ENCODE peak calls at places on chromosome 9, in five cellular contexts. One of them, this sample, is unnamed.

GRCh38 chr9:126626117-126627022 is 12.6 kb downstream of the LMX1B start:
- DNase-seq in IMR-90: no peak
- DNase-seq in gastrocnemius medialis: no peak
- DNase-seq in tibial nerve: no peak
- DNase-seq in spleen: no peak
- DNase-seq in this sample: no peak

GRCh38 chr9:72315510-72316287 is 49.3 kb downstream of the ZFAND5 start:
- DNase-seq in spleen: no peak
- DNase-seq in IMR-90: peak; percentile 16
- DNase-seq in tibial nerve: peak; percentile 64
- DNase-seq in gastrocnemius medialis: peak; percentile 88
- DNase-seq in this sample: no peak

GRCh38 chr9:6920040-6920439 is 162.3 kb downstream of the KDM4C start:
- DNase-seq in IMR-90: peak; percentile 16
- DNase-seq in tibial nerve: no peak
- DNase-seq in gastrocnemius medialis: no peak
- DNase-seq in spleen: no peak
- DNase-seq in this sample: no peak

GRCh38 chr9:108832179-108832500 is 23.6 kb downstream of the ACTL7B start:
- DNase-seq in gastrocnemius medialis: no peak
- DNase-seq in IMR-90: no peak
- DNase-seq in spleen: no peak
- DNase-seq in tibial nerve: no peak
- DNase-seq in this sample: no peak

GRCh38 chr9:6194934-6195333 is 20.7 kb upstream of the IL33 start:
- DNase-seq in tibial nerve: no peak
- DNase-seq in gastrocnemius medialis: no peak
- DNase-seq in IMR-90: no peak
- DNase-seq in spleen: no peak
- DNase-seq in this sample: no peak

GRCh38 chr9:77128125-77128789 is 49.1 kb upstream of the VPS13A start:
- DNase-seq in tibial nerve: no peak
- DNase-seq in gastrocnemius medialis: no peak
- DNase-seq in spleen: no peak
- DNase-seq in IMR-90: no peak
- DNase-seq in this sample: no peak

GRCh38 chr9:112556497-112557085 is 70.0 kb downstream of the KIAA1958 start:
- DNase-seq in spleen: no peak
- DNase-seq in gastrocnemius medialis: no peak
- DNase-seq in IMR-90: peak; percentile 75
- DNase-seq in tibial nerve: no peak
- DNase-seq in this sample: no peak

GRCh38 chr9:127121628-127122175 is 733 bp downstream of the ANGPTL2 start:
- DNase-seq in IMR-90: peak; percentile 35
- DNase-seq in gastrocnemius medialis: no peak
- DNase-seq in spleen: no peak
- DNase-seq in tibial nerve: no peak
- DNase-seq in this sample: no peak

GRCh38 chr9:106203832-106204516 is 509.6 kb downstream of the TMEM38B start:
- DNase-seq in gastrocnemius medialis: no peak
- DNase-seq in IMR-90: no peak
- DNase-seq in tibial nerve: no peak
- DNase-seq in spleen: no peak
- DNase-seq in this sample: no peak

GRCh38 chr9:70470050-70471015 is 55.9 kb upstream of the KLF9 start:
- DNase-seq in gastrocnemius medialis: peak; percentile 65
- DNase-seq in tibial nerve: no peak
- DNase-seq in spleen: no peak
- DNase-seq in IMR-90: no peak
- DNase-seq in this sample: peak; percentile 66

GRCh38 chr9:101601904-101602765 is 7.4 kb upstream of the PPP3R2 start:
- DNase-seq in tibial nerve: peak; percentile 24
- DNase-seq in spleen: no peak
- DNase-seq in gastrocnemius medialis: no peak
- DNase-seq in IMR-90: peak; percentile 51
- DNase-seq in this sample: no peak

GRCh38 chr9:34386656-34387055 is 10.0 kb upstream of the MYORG start:
- DNase-seq in tibial nerve: no peak
- DNase-seq in IMR-90: no peak
- DNase-seq in gastrocnemius medialis: no peak
- DNase-seq in spleen: no peak
- DNase-seq in this sample: no peak

GRCh38 chr9:125189011-125189360 is 617 bp downstream of the PPP6C start:
- DNase-seq in tibial nerve: no peak
- DNase-seq in spleen: peak; percentile 91
- DNase-seq in IMR-90: no peak
- DNase-seq in gastrocnemius medialis: peak; percentile 38
- DNase-seq in this sample: peak; percentile 61

GRCh38 chr9:114836769-114837168 is 30.9 kb upstream of the TNFSF15 start:
- DNase-seq in IMR-90: no peak
- DNase-seq in tibial nerve: no peak
- DNase-seq in gastrocnemius medialis: no peak
- DNase-seq in spleen: no peak
- DNase-seq in this sample: no peak

GRCh38 chr9:6590329-6590728 is 55.2 kb downstream of the GLDC start:
- DNase-seq in gastrocnemius medialis: no peak
- DNase-seq in IMR-90: no peak
- DNase-seq in spleen: no peak
- DNase-seq in tibial nerve: no peak
- DNase-seq in this sample: no peak

GRCh38 chr9:84858373-84858772 is 188.8 kb downstream of the NTRK2 start:
- DNase-seq in spleen: no peak
- DNase-seq in IMR-90: no peak
- DNase-seq in tibial nerve: peak; percentile 17
- DNase-seq in gastrocnemius medialis: no peak
- DNase-seq in this sample: no peak

GRCh38 chr9:88792502-88792901 is 198.8 kb upstream of the S1PR3 start:
- DNase-seq in tibial nerve: no peak
- DNase-seq in IMR-90: no peak
- DNase-seq in gastrocnemius medialis: no peak
- DNase-seq in spleen: no peak
- DNase-seq in this sample: no peak

GRCh38 chr9:6672118-6672517 is 26.6 kb upstream of the GLDC start:
- DNase-seq in gastrocnemius medialis: no peak
- DNase-seq in spleen: no peak
- DNase-seq in tibial nerve: no peak
- DNase-seq in IMR-90: no peak
- DNase-seq in this sample: no peak

GRCh38 chr9:106897223-106897622 is 34.3 kb downstream of the ZNF462 start:
- DNase-seq in gastrocnemius medialis: no peak
- DNase-seq in spleen: no peak
- DNase-seq in IMR-90: peak; percentile 74
- DNase-seq in tibial nerve: no peak
- DNase-seq in this sample: no peak

GRCh38 chr9:106286249-106286648 is 576.7 kb upstream of the ZNF462 start:
- DNase-seq in IMR-90: no peak
- DNase-seq in spleen: no peak
- DNase-seq in gastrocnemius medialis: no peak
- DNase-seq in tibial nerve: no peak
- DNase-seq in this sample: no peak

GRCh38 chr9:3359048-3359692 is 166.6 kb downstream of the RFX3 start:
- DNase-seq in gastrocnemius medialis: no peak
- DNase-seq in IMR-90: no peak
- DNase-seq in tibial nerve: no peak
- DNase-seq in spleen: no peak
- DNase-seq in this sample: no peak

GRCh38 chr9:111957856-111958631 is 61.4 kb downstream of the UGCG start:
- DNase-seq in IMR-90: peak; percentile 99
- DNase-seq in gastrocnemius medialis: no peak
- DNase-seq in tibial nerve: no peak
- DNase-seq in spleen: no peak
- DNase-seq in this sample: no peak

GRCh38 chr9:618478-618877 is 223.0 kb upstream of the DMRT1 start:
- DNase-seq in spleen: no peak
- DNase-seq in IMR-90: peak; percentile 67
- DNase-seq in gastrocnemius medialis: no peak
- DNase-seq in tibial nerve: no peak
- DNase-seq in this sample: no peak

GRCh38 chr9:35272989-35273388 is 111.2 kb downstream of the UNC13B start:
- DNase-seq in tibial nerve: no peak
- DNase-seq in spleen: no peak
- DNase-seq in gastrocnemius medialis: no peak
- DNase-seq in IMR-90: peak; percentile 78
- DNase-seq in this sample: no peak

GRCh38 chr9:79858509-79858908 is 286.7 kb downstream of the TLE4 start:
- DNase-seq in spleen: no peak
- DNase-seq in gastrocnemius medialis: no peak
- DNase-seq in IMR-90: peak; percentile 17
- DNase-seq in tibial nerve: no peak
- DNase-seq in this sample: no peak

GRCh38 chr9:69171517-69171916 is 2.6 kb upstream of the TJP2 start:
- DNase-seq in gastrocnemius medialis: no peak
- DNase-seq in spleen: no peak
- DNase-seq in tibial nerve: no peak
- DNase-seq in IMR-90: no peak
- DNase-seq in this sample: no peak
- H3K4me1 ChIP-seq in gastrocnemius medialis: peaks cover 5% of the 10 kb centered on the region
- H3K4me1 ChIP-seq in spleen: peaks cover 29% of the 10 kb centered on the region
- H3K4me1 ChIP-seq in tibial nerve: peaks cover 45% of the 10 kb centered on the region
- H3K4me1 ChIP-seq in IMR-90: peaks cover 6% of the 10 kb centered on the region
- H3K4me1 ChIP-seq in this sample: peaks cover 2% of the 10 kb centered on the region

DNA sequence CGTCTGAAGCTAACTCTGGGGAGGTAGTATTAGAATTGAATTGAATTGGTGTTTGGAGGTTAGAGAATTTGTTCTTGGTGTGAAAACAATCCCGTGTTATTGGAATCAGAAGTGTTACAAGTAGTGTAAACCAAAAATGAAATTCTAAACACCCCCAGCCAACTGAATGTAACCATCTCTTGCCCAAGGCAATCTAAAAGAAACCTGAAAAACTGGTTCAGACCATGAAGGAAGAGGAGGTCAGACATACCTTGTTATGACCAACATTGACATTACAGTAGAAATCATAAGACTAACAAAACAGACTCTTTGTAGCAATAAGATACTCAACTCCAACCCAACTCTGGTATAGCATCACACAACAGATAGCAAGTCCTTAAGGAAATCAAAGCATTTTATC is 159.0 kb downstream of the TUSC1 start:
- DNase-seq in gastrocnemius medialis: no peak
- DNase-seq in IMR-90: no peak
- DNase-seq in tibial nerve: no peak
- DNase-seq in spleen: no peak
- DNase-seq in this sample: no peak
- TF ChIP-seq POLR2A in gastrocnemius medialis: no peak
- TF ChIP-seq POLR2A in IMR-90: no peak
- TF ChIP-seq POLR2A in tibial nerve: no peak
- TF ChIP-seq POLR2A in spleen: no peak
- TF ChIP-seq POLR2A in this sample: no peak

DNA sequence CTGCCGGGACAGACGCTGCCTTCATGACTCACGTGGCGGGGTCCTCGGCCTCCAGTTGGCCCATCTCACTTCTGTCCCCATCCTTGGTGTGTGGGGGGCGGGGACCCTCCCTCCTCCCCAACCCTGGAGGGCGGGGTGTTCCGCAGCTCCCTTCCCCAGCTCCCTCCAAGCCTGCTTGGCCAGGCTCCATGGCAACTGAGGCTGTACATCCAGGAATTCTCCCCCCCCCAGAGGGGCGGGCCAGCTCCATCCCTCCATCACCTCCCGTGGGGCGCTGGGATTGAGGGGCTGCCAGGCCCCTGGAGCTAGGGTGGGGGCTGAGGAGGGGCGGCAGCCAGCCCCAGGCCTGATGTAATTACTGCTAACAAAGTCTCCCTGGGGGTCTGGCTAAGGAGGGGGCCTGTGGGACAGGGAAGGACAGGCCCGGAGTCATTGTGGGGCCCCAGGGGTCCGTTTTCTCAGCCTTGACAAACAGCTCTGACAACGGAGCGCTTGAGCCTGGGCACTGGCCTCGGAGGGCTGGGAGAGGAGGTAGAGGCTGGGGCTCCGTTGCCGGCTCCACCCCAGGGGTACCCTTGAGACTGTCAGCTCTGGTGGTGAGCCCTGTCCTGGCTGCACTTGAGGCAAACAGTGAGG is 8.0 kb downstream of the DIPK1B start:
- DNase-seq in IMR-90: no peak
- DNase-seq in tibial nerve: no peak
- DNase-seq in spleen: no peak
- DNase-seq in gastrocnemius medialis: no peak
- DNase-seq in this sample: no peak
- H3K4me1 ChIP-seq in IMR-90: peaks cover 10% of the 10 kb centered on the region
- H3K4me1 ChIP-seq in tibial nerve: peaks cover 59% of the 10 kb centered on the region
- H3K4me1 ChIP-seq in spleen: peaks cover 69% of the 10 kb centered on the region
- H3K4me1 ChIP-seq in gastrocnemius medialis: peaks cover 3% of the 10 kb centered on the region
- H3K4me1 ChIP-seq in this sample: peaks cover 5% of the 10 kb centered on the region

DNA sequence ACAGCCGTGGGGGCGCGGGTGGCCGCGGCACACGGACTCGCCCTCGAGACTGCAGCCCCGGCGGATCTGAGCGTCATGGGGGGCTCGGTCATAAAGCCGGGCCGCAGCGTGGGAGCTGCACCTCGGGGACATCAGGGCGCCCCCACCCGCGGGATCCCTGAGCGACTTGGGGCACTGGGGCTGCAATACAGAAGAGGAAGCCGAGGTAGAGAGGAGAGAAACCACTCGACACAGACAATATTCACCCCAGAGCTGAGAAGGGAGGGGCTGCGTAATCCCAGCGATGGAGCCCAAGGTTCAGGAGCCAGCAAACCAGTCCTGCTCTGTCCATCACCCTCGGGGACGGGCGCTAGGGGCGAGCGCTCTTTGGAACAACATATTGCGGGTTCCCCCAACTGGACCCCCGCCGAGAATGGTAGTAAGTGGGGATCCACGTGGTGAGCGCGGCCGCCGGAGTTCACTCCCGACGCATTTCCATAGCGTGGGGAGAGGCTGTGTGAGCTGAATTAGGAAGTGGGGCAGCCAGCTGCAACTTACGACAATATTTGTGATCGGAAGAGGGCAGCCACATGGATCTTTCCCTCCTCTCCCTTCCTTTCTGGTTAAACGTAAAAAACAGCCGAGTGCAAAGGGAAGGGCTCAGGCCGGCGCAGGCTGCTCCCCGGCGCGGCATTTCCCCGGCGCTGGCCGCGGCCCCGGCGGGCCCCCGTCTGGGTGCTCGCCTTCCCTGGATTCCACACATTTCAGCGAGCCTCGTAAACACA is 9.9 kb downstream of the PTCH1 start:
- DNase-seq in gastrocnemius medialis: peak; percentile 22
- DNase-seq in tibial nerve: no peak
- DNase-seq in spleen: peak; percentile 88
- DNase-seq in IMR-90: peak; percentile 58
- DNase-seq in this sample: peak; percentile 62
- TF ChIP-seq POLR2A in gastrocnemius medialis: no peak
- TF ChIP-seq POLR2A in tibial nerve: peak; percentile 37
- TF ChIP-seq POLR2A in spleen: no peak
- TF ChIP-seq POLR2A in IMR-90: no peak
- TF ChIP-seq POLR2A in this sample: peak; percentile 30

DNA sequence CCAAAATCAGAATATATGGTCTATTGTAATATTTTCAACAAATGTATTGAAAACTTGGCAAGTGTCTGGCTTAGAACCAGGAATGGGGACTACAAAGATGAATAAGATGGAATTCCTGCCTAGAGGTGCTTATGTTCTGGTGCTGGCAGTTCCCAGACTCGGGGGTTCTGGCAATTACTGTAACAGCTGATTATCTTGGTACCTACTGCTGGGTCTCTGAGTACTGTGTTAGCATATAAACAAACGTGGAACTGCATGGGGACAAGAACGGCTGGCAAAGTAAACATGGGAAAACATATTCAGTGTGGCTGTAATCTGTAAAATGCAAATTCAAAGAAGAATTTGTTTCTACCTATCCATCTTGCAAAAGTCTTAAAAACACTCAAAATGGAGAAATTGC is 89.9 kb downstream of the SLC24A2 start:
- DNase-seq in tibial nerve: no peak
- DNase-seq in spleen: no peak
- DNase-seq in gastrocnemius medialis: no peak
- DNase-seq in IMR-90: no peak
- DNase-seq in this sample: no peak
- H3K4me1 ChIP-seq in tibial nerve: no peaks in the 10 kb centered on the region
- H3K4me1 ChIP-seq in spleen: no peaks in the 10 kb centered on the region
- H3K4me1 ChIP-seq in gastrocnemius medialis: no peaks in the 10 kb centered on the region
- H3K4me1 ChIP-seq in IMR-90: no peaks in the 10 kb centered on the region
- H3K4me1 ChIP-seq in this sample: no peaks in the 10 kb centered on the region

This sample was measured in right lobe of liver.